ENCODE peak calls at places on chromosomes 1 and 21, in five cellular contexts. One of them, this sample, is unnamed.

GRCh38 chr1:90370696-90371095 is 346.4 kb downstream of the BARHL2 start:
- DNase-seq in astrocyte of the spinal cord: peak; percentile 80
- DNase-seq in cardiac fibroblast: no peak
- DNase-seq in mucosa of descending colon: no peak
- DNase-seq in lower lobe of right lung: no peak
- DNase-seq in this sample: peak; percentile 7

GRCh38 chr1:186882372-186883134 is 53.8 kb downstream of the PLA2G4A start:
- DNase-seq in astrocyte of the spinal cord: no peak
- DNase-seq in cardiac fibroblast: peak; percentile 34
- DNase-seq in mucosa of descending colon: no peak
- DNase-seq in lower lobe of right lung: no peak
- DNase-seq in this sample: peak; percentile 7

GRCh38 chr1:223819730-223820514 is 25.8 kb downstream of the TP53BP2 start:
- DNase-seq in astrocyte of the spinal cord: peak; percentile 45
- DNase-seq in cardiac fibroblast: peak; percentile 81
- DNase-seq in mucosa of descending colon: no peak
- DNase-seq in lower lobe of right lung: no peak
- DNase-seq in this sample: peak; percentile 92

GRCh38 chr1:47722909-47723580 is 274.1 kb downstream of the TRABD2B start:
- DNase-seq in astrocyte of the spinal cord: no peak
- DNase-seq in cardiac fibroblast: no peak
- DNase-seq in mucosa of descending colon: peak; percentile 84
- DNase-seq in lower lobe of right lung: no peak
- DNase-seq in this sample: no peak

GRCh38 chr1:173161510-173162221 is 45.5 kb downstream of the TNFSF4 start:
- DNase-seq in astrocyte of the spinal cord: peak; percentile 82
- DNase-seq in cardiac fibroblast: peak; percentile 56
- DNase-seq in mucosa of descending colon: no peak
- DNase-seq in lower lobe of right lung: no peak
- DNase-seq in this sample: peak; percentile 60

GRCh38 chr1:89633103-89633744 is at the start of gene LRRC8C:
- DNase-seq in astrocyte of the spinal cord: peak; percentile 53
- DNase-seq in cardiac fibroblast: peak; percentile 63
- DNase-seq in mucosa of descending colon: peak; percentile 32
- DNase-seq in lower lobe of right lung: peak; percentile 77
- DNase-seq in this sample: peak; percentile 51

GRCh38 chr1:30984991-30985503 is 76.5 kb upstream of the SDC3 start:
- DNase-seq in astrocyte of the spinal cord: no peak
- DNase-seq in cardiac fibroblast: no peak
- DNase-seq in mucosa of descending colon: no peak
- DNase-seq in lower lobe of right lung: no peak
- DNase-seq in this sample: no peak

GRCh38 chr1:30012455-30013440 is 710.6 kb downstream of the MATN1 start:
- DNase-seq in astrocyte of the spinal cord: no peak
- DNase-seq in cardiac fibroblast: no peak
- DNase-seq in mucosa of descending colon: no peak
- DNase-seq in lower lobe of right lung: no peak
- DNase-seq in this sample: no peak

GRCh38 chr1:66982561-66983285 is 57.9 kb downstream of the MIER1 start:
- DNase-seq in astrocyte of the spinal cord: no peak
- DNase-seq in cardiac fibroblast: no peak
- DNase-seq in mucosa of descending colon: no peak
- DNase-seq in lower lobe of right lung: no peak
- DNase-seq in this sample: no peak

GRCh38 chr1:109762821-109763645 is 690 bp downstream of the EPS8L3 start:
- DNase-seq in astrocyte of the spinal cord: peak; percentile 49
- DNase-seq in cardiac fibroblast: peak; percentile 89
- DNase-seq in mucosa of descending colon: peak; percentile 68
- DNase-seq in lower lobe of right lung: peak; percentile 43
- DNase-seq in this sample: peak; percentile 68

GRCh38 chr21:28587748-28588147 is 404.9 kb downstream of the LTN1 start:
- DNase-seq in astrocyte of the spinal cord: peak; percentile 3
- DNase-seq in cardiac fibroblast: peak; percentile 18
- DNase-seq in mucosa of descending colon: no peak
- DNase-seq in lower lobe of right lung: no peak
- DNase-seq in this sample: peak; percentile 56

GRCh38 chr1:201759194-201759814 is 69.7 kb upstream of the IPO9 start:
- DNase-seq in astrocyte of the spinal cord: peak; percentile 71
- DNase-seq in cardiac fibroblast: peak; percentile 63
- DNase-seq in mucosa of descending colon: no peak
- DNase-seq in lower lobe of right lung: no peak
- DNase-seq in this sample: peak; percentile 81

GRCh38 chr1:241413386-241413785 is 56.4 kb upstream of the RGS7 start:
- DNase-seq in astrocyte of the spinal cord: peak; percentile 49
- DNase-seq in cardiac fibroblast: no peak
- DNase-seq in mucosa of descending colon: no peak
- DNase-seq in lower lobe of right lung: no peak
- DNase-seq in this sample: peak; percentile 73

GRCh38 chr1:226325178-226325577 is 16.2 kb upstream of the LIN9 start:
- DNase-seq in astrocyte of the spinal cord: no peak
- DNase-seq in cardiac fibroblast: peak; percentile 16
- DNase-seq in mucosa of descending colon: no peak
- DNase-seq in lower lobe of right lung: no peak
- DNase-seq in this sample: peak; percentile 10

GRCh38 chr1:212470059-212470458 is 37.3 kb downstream of the NENF start:
- DNase-seq in astrocyte of the spinal cord: peak; percentile 98
- DNase-seq in cardiac fibroblast: peak; percentile 98
- DNase-seq in mucosa of descending colon: peak; percentile 65
- DNase-seq in lower lobe of right lung: no peak
- DNase-seq in this sample: peak; percentile 100

GRCh38 chr1:171794085-171794484 is 12.6 kb downstream of the METTL13 start:
- DNase-seq in astrocyte of the spinal cord: peak; percentile 57
- DNase-seq in cardiac fibroblast: peak; percentile 12
- DNase-seq in mucosa of descending colon: no peak
- DNase-seq in lower lobe of right lung: no peak
- DNase-seq in this sample: peak; percentile 31

GRCh38 chr21:39062196-39062900 is 120.9 kb downstream of the PSMG1 start:
- DNase-seq in astrocyte of the spinal cord: no peak
- DNase-seq in cardiac fibroblast: no peak
- DNase-seq in mucosa of descending colon: no peak
- DNase-seq in lower lobe of right lung: no peak
- DNase-seq in this sample: no peak

GRCh38 chr21:32940079-32941014 is 85.4 kb upstream of the OLIG2 start:
- DNase-seq in astrocyte of the spinal cord: peak; percentile 35
- DNase-seq in cardiac fibroblast: peak; percentile 65
- DNase-seq in mucosa of descending colon: peak; percentile 43
- DNase-seq in lower lobe of right lung: no peak
- DNase-seq in this sample: peak; percentile 56

GRCh38 chr21:34022557-34023335 is 50.6 kb upstream of the MRPS6 start:
- DNase-seq in astrocyte of the spinal cord: no peak
- DNase-seq in cardiac fibroblast: no peak
- DNase-seq in mucosa of descending colon: peak; percentile 19
- DNase-seq in lower lobe of right lung: peak; percentile 51
- DNase-seq in this sample: no peak

GRCh38 chr1:208781391-208782035 is 537.3 kb upstream of the PLXNA2 start:
- DNase-seq in astrocyte of the spinal cord: no peak
- DNase-seq in cardiac fibroblast: no peak
- DNase-seq in mucosa of descending colon: no peak
- DNase-seq in lower lobe of right lung: no peak
- DNase-seq in this sample: no peak

GRCh38 chr1:60386259-60386658 is 312.7 kb upstream of the C1orf87 start:
- DNase-seq in astrocyte of the spinal cord: peak; percentile 10
- DNase-seq in cardiac fibroblast: no peak
- DNase-seq in mucosa of descending colon: no peak
- DNase-seq in lower lobe of right lung: no peak
- DNase-seq in this sample: peak; percentile 27

GRCh38 chr1:119987689-119988088 is 81.8 kb downstream of the NOTCH2 start:
- DNase-seq in astrocyte of the spinal cord: peak; percentile 20
- DNase-seq in cardiac fibroblast: no peak
- DNase-seq in mucosa of descending colon: no peak
- DNase-seq in lower lobe of right lung: no peak
- DNase-seq in this sample: no peak

GRCh38 chr1:243495442-243496172 is 239.8 kb downstream of the SDCCAG8 start:
- DNase-seq in astrocyte of the spinal cord: peak; percentile 56
- DNase-seq in cardiac fibroblast: peak; percentile 84
- DNase-seq in mucosa of descending colon: no peak
- DNase-seq in lower lobe of right lung: no peak
- DNase-seq in this sample: peak; percentile 83

GRCh38 chr21:29658934-29659203 is 280.9 kb downstream of the GRIK1 start:
- DNase-seq in astrocyte of the spinal cord: no peak
- DNase-seq in cardiac fibroblast: no peak
- DNase-seq in mucosa of descending colon: no peak
- DNase-seq in lower lobe of right lung: no peak
- DNase-seq in this sample: no peak

GRCh38 chr1:5010236-5010635 is 355.8 kb downstream of the AJAP1 start:
- DNase-seq in astrocyte of the spinal cord: no peak
- DNase-seq in cardiac fibroblast: no peak
- DNase-seq in mucosa of descending colon: no peak
- DNase-seq in lower lobe of right lung: no peak
- DNase-seq in this sample: no peak

GRCh38 chr1:25817840-25818501 is 1.8 kb upstream of the MTFR1L start:
- DNase-seq in astrocyte of the spinal cord: no peak
- DNase-seq in cardiac fibroblast: no peak
- DNase-seq in mucosa of descending colon: no peak
- DNase-seq in lower lobe of right lung: no peak
- DNase-seq in this sample: no peak

GRCh38 chr1:119713538-119714456 is 2.1 kb downstream of the PHGDH start:
- DNase-seq in astrocyte of the spinal cord: peak; percentile 15
- DNase-seq in cardiac fibroblast: peak; percentile 69
- DNase-seq in mucosa of descending colon: no peak
- DNase-seq in lower lobe of right lung: no peak
- DNase-seq in this sample: peak; percentile 69

GRCh38 chr1:150881331-150882070 is 5.1 kb upstream of the ARNT start:
- DNase-seq in astrocyte of the spinal cord: peak; percentile 78
- DNase-seq in cardiac fibroblast: peak; percentile 95
- DNase-seq in mucosa of descending colon: no peak
- DNase-seq in lower lobe of right lung: no peak
- DNase-seq in this sample: peak; percentile 98

GRCh38 chr1:50747394-50747793 is 212.7 kb downstream of the FAF1 start:
- DNase-seq in astrocyte of the spinal cord: no peak
- DNase-seq in cardiac fibroblast: no peak
- DNase-seq in mucosa of descending colon: peak; percentile 10
- DNase-seq in lower lobe of right lung: no peak
- DNase-seq in this sample: no peak

GRCh38 chr1:233281711-233282581 is 13.6 kb downstream of the PCNX2 start:
- DNase-seq in astrocyte of the spinal cord: peak; percentile 83
- DNase-seq in cardiac fibroblast: peak; percentile 80
- DNase-seq in mucosa of descending colon: no peak
- DNase-seq in lower lobe of right lung: no peak
- DNase-seq in this sample: peak; percentile 65

GRCh38 chr1:224084867-224085266 is 29.0 kb upstream of the FBXO28 start:
- DNase-seq in astrocyte of the spinal cord: no peak
- DNase-seq in cardiac fibroblast: no peak
- DNase-seq in mucosa of descending colon: no peak
- DNase-seq in lower lobe of right lung: no peak
- DNase-seq in this sample: no peak

GRCh38 chr1:245956225-245956624 is 550.9 kb downstream of the SMYD3 start:
- DNase-seq in astrocyte of the spinal cord: no peak
- DNase-seq in cardiac fibroblast: no peak
- DNase-seq in mucosa of descending colon: peak; percentile 19
- DNase-seq in lower lobe of right lung: no peak
- DNase-seq in this sample: no peak

DNA sequence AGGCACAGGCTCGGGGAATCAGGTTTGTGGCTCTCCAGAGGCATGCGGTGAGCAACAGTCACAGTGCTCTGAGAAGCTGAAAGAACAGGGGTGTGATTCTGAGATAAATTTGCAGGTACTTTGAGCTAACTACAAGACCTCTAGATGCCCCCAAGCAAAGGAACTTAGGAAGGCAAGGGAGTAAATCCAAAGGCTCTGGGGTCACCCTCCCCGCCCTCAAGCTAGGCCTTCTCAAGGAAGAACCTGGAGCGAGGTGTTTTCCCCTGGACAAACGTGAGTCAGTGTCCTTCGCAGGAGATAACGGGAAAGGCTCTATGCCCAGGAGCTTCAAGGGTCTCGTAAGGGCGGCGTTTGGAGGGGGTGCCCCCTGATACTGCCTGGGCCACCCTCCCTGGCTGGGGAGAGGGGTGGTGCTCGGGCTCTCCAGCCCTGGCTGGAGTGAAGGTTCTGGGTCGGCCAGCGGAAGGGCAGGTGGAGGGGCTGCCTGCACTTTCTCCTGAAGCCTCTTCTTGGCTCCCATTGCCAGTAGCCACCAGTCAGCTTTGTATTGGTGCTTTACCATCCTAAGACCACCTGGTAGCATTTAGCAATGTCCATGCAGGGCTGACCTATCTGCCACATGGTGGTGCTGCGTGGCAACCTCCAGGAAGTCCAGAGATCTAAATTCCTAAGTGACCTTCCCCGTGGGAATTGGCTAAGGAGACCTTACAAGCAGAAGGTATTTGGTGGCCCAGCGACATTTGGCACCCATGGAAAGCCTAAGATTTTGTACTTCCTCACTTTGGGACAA is 44.0 kb downstream of the GPR161 start:
- DNase-seq in astrocyte of the spinal cord: no peak
- DNase-seq in cardiac fibroblast: peak; percentile 62
- DNase-seq in mucosa of descending colon: no peak
- DNase-seq in lower lobe of right lung: no peak
- DNase-seq in this sample: peak; percentile 35
- TF ChIP-seq CTCF in astrocyte of the spinal cord: peak; percentile 45
- TF ChIP-seq CTCF in cardiac fibroblast: peak; percentile 41
- TF ChIP-seq CTCF in mucosa of descending colon: no peak
- TF ChIP-seq CTCF in lower lobe of right lung: peak; percentile 19
- TF ChIP-seq CTCF in this sample: peak; percentile 36

GRCh38 chr1:33516891-33517550 is 44.6 kb downstream of the ZSCAN20 start:
- DNase-seq in astrocyte of the spinal cord: no peak
- DNase-seq in cardiac fibroblast: no peak
- DNase-seq in mucosa of descending colon: no peak
- DNase-seq in lower lobe of right lung: no peak
- DNase-seq in this sample: peak; percentile 9

GRCh38 chr1:33516428-33516827 is 44.0 kb downstream of the ZSCAN20 start:
- DNase-seq in astrocyte of the spinal cord: no peak
- DNase-seq in cardiac fibroblast: no peak
- DNase-seq in mucosa of descending colon: no peak
- DNase-seq in lower lobe of right lung: no peak
- DNase-seq in this sample: no peak

GRCh38 chr1:33515112-33515511 is 42.7 kb downstream of the ZSCAN20 start:
- DNase-seq in astrocyte of the spinal cord: no peak
- DNase-seq in cardiac fibroblast: no peak
- DNase-seq in mucosa of descending colon: no peak
- DNase-seq in lower lobe of right lung: no peak
- DNase-seq in this sample: no peak

GRCh38 chr1:33515607-33516006 is 43.2 kb downstream of the ZSCAN20 start:
- DNase-seq in astrocyte of the spinal cord: no peak
- DNase-seq in cardiac fibroblast: no peak
- DNase-seq in mucosa of descending colon: no peak
- DNase-seq in lower lobe of right lung: no peak
- DNase-seq in this sample: no peak

GRCh38 chr1:33512612-33513011 is 40.2 kb downstream of the ZSCAN20 start:
- DNase-seq in astrocyte of the spinal cord: no peak
- DNase-seq in cardiac fibroblast: no peak
- DNase-seq in mucosa of descending colon: no peak
- DNase-seq in lower lobe of right lung: no peak
- DNase-seq in this sample: no peak
- H3K4me3 ChIP-seq in astrocyte of the spinal cord: no peak overlapping the region
- H3K4me3 ChIP-seq in cardiac fibroblast: no peak overlapping the region
- H3K4me3 ChIP-seq in mucosa of descending colon: no peak overlapping the region
- H3K4me3 ChIP-seq in lower lobe of right lung: no peak overlapping the region
- H3K4me3 ChIP-seq in this sample: no peak overlapping the region

GRCh38 chr1:185719021-185719420 is 15.2 kb upstream of the HMCN1 start:
- DNase-seq in astrocyte of the spinal cord: peak; percentile 96
- DNase-seq in cardiac fibroblast: peak; percentile 86
- DNase-seq in mucosa of descending colon: no peak
- DNase-seq in lower lobe of right lung: no peak
- DNase-seq in this sample: peak; percentile 97
- TF ChIP-seq CTCF in astrocyte of the spinal cord: peak; percentile 52
- TF ChIP-seq CTCF in cardiac fibroblast: peak; percentile 44
- TF ChIP-seq CTCF in mucosa of descending colon: no peak
- TF ChIP-seq CTCF in lower lobe of right lung: no peak
- TF ChIP-seq CTCF in this sample: peak; percentile 55

GRCh38 chr1:239891621-239892358 is 199.9 kb upstream of the FMN2 start:
- DNase-seq in astrocyte of the spinal cord: no peak
- DNase-seq in cardiac fibroblast: no peak
- DNase-seq in mucosa of descending colon: no peak
- DNase-seq in lower lobe of right lung: no peak
- DNase-seq in this sample: no peak
- H3K4me3 ChIP-seq in astrocyte of the spinal cord: no peak overlapping the region
- H3K4me3 ChIP-seq in cardiac fibroblast: no peak overlapping the region
- H3K4me3 ChIP-seq in mucosa of descending colon: no peak overlapping the region
- H3K4me3 ChIP-seq in lower lobe of right lung: no peak overlapping the region
- H3K4me3 ChIP-seq in this sample: no peak overlapping the region